ENCODE peak calls at places on chromosomes 7 and 10, in seven cellular contexts. X, R, F, P, T, A and L are unnamed samples. For H3K27me3 and H3K4me1, the result is how much of the 10 kb centered on the place peaks cover.

GRCh38 chr7:127107601-127108007 is 145.1 kb downstream of the GRM8 start:
- DNase-seq in F (peak), T (no peak), X (peak), R (peak), A (peak), P (no peak), L (no peak)

GRCh38 chr7:130986271-130986690 is 252.3 kb upstream of the KLF14 start:
- DNase-seq in A (no peak), F (no peak), X (no peak), P (no peak), R (no peak), T (no peak), L (no peak)

GRCh38 chr10:17249820-17250219 is 21.8 kb downstream of the VIM start:
- DNase-seq in F (no peak), T (no peak), X (peak), A (no peak), R (no peak), P (no peak), L (no peak)

GRCh38 chr7:4136501-4137110 is 545.5 kb upstream of the FOXK1 start:
- DNase-seq in T (no peak), R (peak), X (no peak), F (no peak), P (no peak), A (no peak), L (no peak)

GRCh38 chr10:72732521-72732920 is 40.6 kb downstream of the MCU start:
- DNase-seq in A (no peak), F (no peak), T (no peak), R (no peak), X (no peak), P (no peak), L (no peak)

GRCh38 chr10:131890276-131891195 is 10.3 kb upstream of the PPP2R2D start:
- DNase-seq in F (no peak), R (no peak), X (no peak), A (no peak), P (no peak), T (no peak), L (no peak)

GRCh38 chr7:30430777-30431176 is 47.8 kb downstream of the NOD1 start:
- DNase-seq in A (no peak), F (no peak), T (no peak), R (no peak), P (no peak), X (no peak), L (no peak)

GRCh38 chr7:34087892-34088891 is 182.9 kb downstream of the BMPER start:
- DNase-seq in X (peak), P (no peak), F (peak), A (peak), T (no peak), R (peak), L (no peak)

GRCh38 chr10:30943451-30943850 is 88.2 kb downstream of the ZNF438 start:
- DNase-seq in A (no peak), X (no peak), P (no peak), F (no peak), T (no peak), R (no peak), L (no peak)

GRCh38 chr7:159092701-159093121 is 52.0 kb downstream of the VIPR2 start:
- DNase-seq in P (no peak), F (peak), X (no peak), A (no peak), T (no peak), R (no peak), L (no peak)

GRCh38 chr7:34341331-34341730 is 316.7 kb upstream of the NPSR1 start:
- DNase-seq in A (no peak), F (no peak), X (no peak), R (no peak), T (no peak), P (no peak), L (no peak)

GRCh38 chr7:117269895-117270294 is 53.0 kb downstream of the WNT2 start:
- DNase-seq in X (peak), R (no peak), P (no peak), F (no peak), A (no peak), T (no peak), L (no peak)

GRCh38 chr7:158246272-158246959 is 341.2 kb downstream of the PTPRN2 start:
- DNase-seq in F (peak), T (no peak), A (no peak), P (no peak), R (no peak), X (no peak), L (no peak)

GRCh38 chr7:54904986-54905385 is 113.8 kb upstream of the EGFR start:
- DNase-seq in F (no peak), P (no peak), X (no peak), R (no peak), A (no peak), T (no peak), L (no peak)

GRCh38 chr10:26090762-26091161 is 125.8 kb upstream of the GAD2 start:
- DNase-seq in P (no peak), A (no peak), X (no peak), R (no peak), F (no peak), T (no peak), L (no peak)

GRCh38 chr7:70527489-70527888 is 604.5 kb upstream of the GALNT17 start:
- DNase-seq in T (no peak), R (no peak), P (no peak), X (no peak), F (no peak), A (no peak), L (no peak)

GRCh38 chr7:20146461-20146860 is 70.7 kb downstream of the MACC1 start:
- DNase-seq in A (no peak), T (no peak), X (peak), R (no peak), P (no peak), F (no peak), L (no peak)

GRCh38 chr7:127252380-127252718 is 392 bp downstream of the GRM8 start:
- DNase-seq in R (no peak), P (no peak), A (no peak), F (no peak), X (no peak), T (no peak), L (no peak)

GRCh38 chr7:7739718-7740355 is 21.4 kb upstream of the RPA3 start:
- DNase-seq in X (no peak), T (no peak), P (no peak), R (no peak), A (no peak), F (no peak), L (no peak)

GRCh38 chr7:130689683-130690082 is 3.3 kb upstream of the TSGA13 start:
- DNase-seq in T (no peak), A (no peak), P (no peak), R (no peak), X (no peak), F (no peak), L (no peak)

GRCh38 chr7:29588900-29589696 is 25.5 kb downstream of the PRR15 start:
- DNase-seq in P (no peak), X (peak), T (no peak), R (peak), A (peak), F (peak), L (no peak)

GRCh38 chr10:94397549-94398370 is 4.6 kb upstream of the TBC1D12 start:
- DNase-seq in F (no peak), X (peak), R (peak), A (no peak), T (no peak), P (no peak), L (no peak)

GRCh38 chr7:69906309-69906995 is 308.2 kb downstream of the AUTS2 start:
- DNase-seq in T (no peak), A (no peak), P (no peak), R (no peak), F (no peak), X (no peak), L (no peak)

GRCh38 chr7:5420108-5420840 is 3.4 kb downstream of the TNRC18 start:
- DNase-seq in T (no peak), X (no peak), R (no peak), F (peak), P (peak), A (peak), L (no peak)

GRCh38 chr10:127148066-127148932 is 48.1 kb downstream of the INSYN2A start:
- DNase-seq in F (no peak), R (no peak), P (no peak), X (peak), T (no peak), A (no peak), L (no peak)

GRCh38 chr7:96495751-96496216 is 173.9 kb upstream of the SLC25A13 start:
- DNase-seq in T (no peak), F (no peak), X (no peak), A (no peak), P (no peak), R (no peak), L (no peak)

GRCh38 chr7:19677201-19677600 is 31.6 kb downstream of the POLR1F start:
- DNase-seq in X (no peak), A (no peak), R (no peak), T (no peak), F (no peak), P (no peak), L (no peak)

GRCh38 chr10:99406149-99406548 is 24.3 kb downstream of the GOT1 start:
- DNase-seq in A (no peak), F (no peak), R (no peak), T (no peak), P (no peak), X (no peak), L (no peak)

GRCh38 chr10:5550621-5551530 is 26.1 kb downstream of the CALML3 start:
- DNase-seq in F (no peak), X (peak), R (no peak), A (no peak), P (no peak), T (no peak), L (peak)

GRCh38 chr10:104254493-104255243 is at the start of gene GSTO1:
- DNase-seq in T (peak), P (peak), X (peak), F (peak), R (peak), A (peak), L (peak)

GRCh38 chr10:93070378-93071176 is 3.1 kb upstream of the CYP26A1 start:
- DNase-seq in R (no peak), F (no peak), X (no peak), P (no peak), A (no peak), T (no peak), L (peak)
- H3K27me3 ChIP-seq in R (half or more), F (under half), X (half or more), P (half or more), A (half or more), T (under half), L (half or more)

GRCh38 chr7:155204744-155205367 is 92.8 kb upstream of the INSIG1 start:
- DNase-seq in F (no peak), P (no peak), R (no peak), A (no peak), T (no peak), X (no peak), L (peak)
- TF ChIP-seq POLR2A in F (no peak), P (no peak), R (no peak), A (no peak), T (no peak), X (no peak), L (no peak)

DNA sequence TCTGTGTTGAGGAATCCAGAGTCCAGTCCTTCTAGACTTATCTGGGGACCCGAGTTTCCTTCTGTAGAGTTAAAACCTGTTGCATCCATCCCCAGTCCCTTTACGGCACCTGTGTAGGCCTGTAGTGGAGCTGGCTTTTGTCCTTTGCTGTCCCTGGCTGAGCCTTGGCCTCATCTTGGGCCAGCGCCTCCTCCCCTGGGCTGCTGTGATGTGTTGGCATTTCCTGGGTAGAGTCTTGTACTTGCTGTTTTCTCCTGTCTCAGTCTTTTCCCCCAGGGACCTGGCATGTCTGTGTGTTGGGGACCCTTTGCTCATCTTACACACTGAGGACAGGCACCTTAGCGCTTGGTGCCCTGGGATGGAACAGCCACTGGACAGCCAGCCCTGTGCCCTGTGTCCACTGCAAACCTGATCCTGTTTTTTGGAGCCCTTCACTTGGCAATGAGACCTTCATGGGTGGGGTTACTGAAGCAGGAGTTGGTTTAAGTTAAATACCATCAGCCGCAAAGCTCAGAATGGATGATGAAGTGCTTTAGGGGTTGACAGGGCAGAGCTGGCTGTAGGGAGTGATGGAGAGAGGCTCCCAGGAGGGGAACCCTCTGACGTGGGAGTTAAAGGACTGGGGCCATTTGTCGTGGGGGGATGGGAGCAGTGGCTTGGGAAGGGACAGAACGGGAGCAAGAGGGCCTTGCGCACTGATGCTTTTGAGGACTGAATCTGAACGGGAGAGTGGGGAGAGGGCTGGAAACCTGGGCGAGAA is 50.9 kb downstream of the CUX1 start:
- DNase-seq in R (no peak), T (no peak), X (no peak), P (no peak), A (no peak), F (no peak), L (no peak)
- H3K4me1 ChIP-seq in R (half or more), T (under half), X (under half), P (under half), A (under half), F (under half), L (under half)

GRCh38 chr7:36366649-36367560 is 22.8 kb upstream of the ANLN start:
- DNase-seq in X (peak), R (peak), F (peak), A (peak), T (peak), P (peak), L (peak)
- H3K27me3 ChIP-seq in X (under half), R (under half), F (under half), A (under half), T (under half), P (under half), L (under half)

DNA sequence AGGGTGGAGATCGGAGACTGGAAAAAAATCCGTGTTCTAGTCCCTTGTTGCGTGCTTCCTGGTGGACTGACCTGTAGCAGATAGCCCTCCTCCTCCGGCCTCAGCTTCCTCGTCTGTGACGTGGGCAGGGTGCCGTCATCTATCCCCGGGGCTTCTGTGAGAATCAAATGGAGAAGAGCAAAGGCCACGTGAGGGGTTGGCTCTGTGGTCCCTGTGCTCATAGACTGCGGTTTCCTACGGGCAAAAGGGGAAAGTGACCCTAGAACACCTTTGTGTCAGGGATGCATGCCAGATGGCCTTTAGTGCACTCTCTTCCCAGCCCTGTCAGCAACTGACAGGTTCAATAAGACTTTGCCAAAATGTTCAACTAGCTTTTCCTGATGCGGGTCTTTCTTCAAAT is 33.7 kb downstream of the GRK5 start:
- DNase-seq in A (no peak), T (no peak), F (no peak), R (no peak), X (no peak), P (no peak), L (no peak)
- TF ChIP-seq POLR2A in A (no peak), T (no peak), F (no peak), R (no peak), X (no peak), P (no peak), L (no peak)

GRCh38 chr10:73816917-73817729 is 5.7 kb upstream of the NDST2 start:
- DNase-seq in A (no peak), X (no peak), T (no peak), P (no peak), F (no peak), R (no peak), L (no peak)
- H3K4me1 ChIP-seq in A (under half), X (under half), T (under half), P (under half), F (under half), R (under half), L (under half)